ENCODE peak calls at places on chromosomes 13 and 19, in seven cellular contexts. One of them, this sample, is unnamed.

GRCh38 chr13:87821512-87821911 is 150.3 kb downstream of the SLITRK5 start:
- DNase-seq in ecto neural progenitor cell: no peak
- DNase-seq in activated CD4-positive, alpha-beta T cell treated with anti-CD3 and anti-CD28 coated beads for 1 hour: no peak
- DNase-seq in putamen: no peak
- DNase-seq in astrocyte of the cerebellum: no peak
- DNase-seq in GDM1: no peak
- DNase-seq in activated T-helper 9 cell treated with anti-CD3 and anti-CD28 coated beads, Interleukin-2, amount 50 U/mL, for 16 hours: no peak
- DNase-seq in this sample: no peak

GRCh38 chr13:21676611-21677021 is 5.7 kb downstream of the FGF9 start:
- DNase-seq in activated CD4-positive, alpha-beta T cell treated with anti-CD3 and anti-CD28 coated beads for 1 hour: no peak
- DNase-seq in ecto neural progenitor cell: peak; percentile 56
- DNase-seq in astrocyte of the cerebellum: no peak
- DNase-seq in putamen: no peak
- DNase-seq in activated T-helper 9 cell treated with anti-CD3 and anti-CD28 coated beads, Interleukin-2, amount 50 U/mL, for 16 hours: no peak
- DNase-seq in GDM1: no peak
- DNase-seq in this sample: no peak

GRCh38 chr19:10203686-10204085 is 8.9 kb upstream of the DNMT1 start:
- DNase-seq in activated T-helper 9 cell treated with anti-CD3 and anti-CD28 coated beads, Interleukin-2, amount 50 U/mL, for 16 hours: no peak
- DNase-seq in astrocyte of the cerebellum: no peak
- DNase-seq in GDM1: no peak
- DNase-seq in ecto neural progenitor cell: no peak
- DNase-seq in putamen: no peak
- DNase-seq in activated CD4-positive, alpha-beta T cell treated with anti-CD3 and anti-CD28 coated beads for 1 hour: no peak
- DNase-seq in this sample: no peak

GRCh38 chr13:43230989-43231388 is 207.6 kb downstream of the DNAJC15 start:
- DNase-seq in activated T-helper 9 cell treated with anti-CD3 and anti-CD28 coated beads, Interleukin-2, amount 50 U/mL, for 16 hours: no peak
- DNase-seq in putamen: no peak
- DNase-seq in GDM1: no peak
- DNase-seq in activated CD4-positive, alpha-beta T cell treated with anti-CD3 and anti-CD28 coated beads for 1 hour: no peak
- DNase-seq in astrocyte of the cerebellum: no peak
- DNase-seq in ecto neural progenitor cell: no peak
- DNase-seq in this sample: no peak

GRCh38 chr19:44985445-44985844 is 15.8 kb upstream of the RELB start:
- DNase-seq in putamen: no peak
- DNase-seq in ecto neural progenitor cell: no peak
- DNase-seq in activated T-helper 9 cell treated with anti-CD3 and anti-CD28 coated beads, Interleukin-2, amount 50 U/mL, for 16 hours: no peak
- DNase-seq in GDM1: no peak
- DNase-seq in activated CD4-positive, alpha-beta T cell treated with anti-CD3 and anti-CD28 coated beads for 1 hour: no peak
- DNase-seq in astrocyte of the cerebellum: no peak
- DNase-seq in this sample: no peak

GRCh38 chr19:9535934-9536333 is 2.5 kb downstream of the ZNF426 start:
- DNase-seq in activated CD4-positive, alpha-beta T cell treated with anti-CD3 and anti-CD28 coated beads for 1 hour: no peak
- DNase-seq in putamen: no peak
- DNase-seq in astrocyte of the cerebellum: no peak
- DNase-seq in GDM1: no peak
- DNase-seq in ecto neural progenitor cell: no peak
- DNase-seq in activated T-helper 9 cell treated with anti-CD3 and anti-CD28 coated beads, Interleukin-2, amount 50 U/mL, for 16 hours: no peak
- DNase-seq in this sample: no peak

GRCh38 chr19:29969891-29970290 is 27.9 kb downstream of the URI1 start:
- DNase-seq in astrocyte of the cerebellum: no peak
- DNase-seq in GDM1: no peak
- DNase-seq in activated CD4-positive, alpha-beta T cell treated with anti-CD3 and anti-CD28 coated beads for 1 hour: no peak
- DNase-seq in activated T-helper 9 cell treated with anti-CD3 and anti-CD28 coated beads, Interleukin-2, amount 50 U/mL, for 16 hours: no peak
- DNase-seq in ecto neural progenitor cell: no peak
- DNase-seq in putamen: no peak
- DNase-seq in this sample: no peak

GRCh38 chr13:86585826-86586225 is 786.6 kb upstream of the SLITRK6 start:
- DNase-seq in ecto neural progenitor cell: no peak
- DNase-seq in astrocyte of the cerebellum: peak; percentile 78
- DNase-seq in activated T-helper 9 cell treated with anti-CD3 and anti-CD28 coated beads, Interleukin-2, amount 50 U/mL, for 16 hours: no peak
- DNase-seq in activated CD4-positive, alpha-beta T cell treated with anti-CD3 and anti-CD28 coated beads for 1 hour: no peak
- DNase-seq in putamen: no peak
- DNase-seq in GDM1: no peak
- DNase-seq in this sample: no peak

This sample was measured in CMK.